ENCODE peak calls at places on chromosomes 6 and 20, in four cellular contexts. One of them, this sample, is unnamed.

GRCh38 chr6:158939255-158940170 is 60.5 kb downstream of the RSPH3 start:
- DNase-seq in GM12865: no peak
- DNase-seq in PC-9: no peak
- DNase-seq in endothelial cell: no peak
- DNase-seq in this sample: no peak

GRCh38 chr6:138528137-138528536 is 28.8 kb upstream of the NHSL1 start:
- DNase-seq in GM12865: no peak
- DNase-seq in PC-9: no peak
- DNase-seq in endothelial cell: no peak
- DNase-seq in this sample: no peak

GRCh38 chr6:157089258-157089657 is 234.1 kb downstream of the TMEM242 start:
- DNase-seq in GM12865: no peak
- DNase-seq in PC-9: no peak
- DNase-seq in endothelial cell: peak
- DNase-seq in this sample: no peak

GRCh38 chr20:59630526-59630925 is 26.2 kb downstream of the PHACTR3 start:
- DNase-seq in GM12865: no peak
- DNase-seq in PC-9: no peak
- DNase-seq in endothelial cell: no peak
- DNase-seq in this sample: no peak

GRCh38 chr6:69796081-69796626 is 656 bp downstream of the LMBRD1 start:
- DNase-seq in GM12865: peak
- DNase-seq in PC-9: peak
- DNase-seq in endothelial cell: no peak
- DNase-seq in this sample: peak

GRCh38 chr20:18005170-18005989 is 36.6 kb downstream of the MGME1 start:
- DNase-seq in GM12865: peak
- DNase-seq in PC-9: peak
- DNase-seq in endothelial cell: no peak
- DNase-seq in this sample: no peak

GRCh38 chr20:40335437-40335836 is 353.6 kb downstream of the MAFB start:
- DNase-seq in GM12865: no peak
- DNase-seq in PC-9: no peak
- DNase-seq in endothelial cell: no peak
- DNase-seq in this sample: no peak

GRCh38 chr6:150272264-150272975 is 96.4 kb upstream of the IYD start:
- DNase-seq in GM12865: no peak
- DNase-seq in PC-9: no peak
- DNase-seq in endothelial cell: no peak
- DNase-seq in this sample: no peak

GRCh38 chr6:115272311-115272710 is 788.4 kb downstream of the FRK start:
- DNase-seq in GM12865: no peak
- DNase-seq in PC-9: no peak
- DNase-seq in endothelial cell: no peak
- DNase-seq in this sample: no peak

GRCh38 chr6:115271001-115271400 is 789.7 kb downstream of the FRK start:
- DNase-seq in GM12865: no peak
- DNase-seq in PC-9: no peak
- DNase-seq in endothelial cell: no peak
- DNase-seq in this sample: no peak

DNA sequence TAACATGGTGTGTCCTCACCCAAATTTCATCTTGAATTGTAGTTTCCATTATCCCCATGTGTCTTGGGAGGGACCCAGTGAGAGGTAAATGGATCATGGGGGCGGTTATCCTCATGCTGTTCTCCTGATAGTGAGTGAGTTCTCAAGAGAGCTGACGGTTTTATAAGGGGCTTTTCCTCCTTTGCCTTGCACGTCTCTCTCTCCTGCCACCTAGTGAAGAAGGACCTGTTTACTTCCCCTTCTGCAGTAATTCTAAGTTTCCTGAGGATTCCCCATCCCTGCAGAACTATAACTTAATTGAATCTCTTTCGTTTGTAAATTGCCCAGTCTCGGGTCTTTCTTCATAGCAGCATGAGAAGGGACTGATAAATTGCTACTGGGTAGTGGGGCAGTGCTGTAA is 789.3 kb downstream of the FRK start:
- DNase-seq in GM12865: no peak
- DNase-seq in PC-9: no peak
- DNase-seq in endothelial cell: no peak
- DNase-seq in this sample: no peak
- TF ChIP-seq CTCF in GM12865: no peak
- TF ChIP-seq CTCF in PC-9: peak
- TF ChIP-seq CTCF in endothelial cell: no peak
- TF ChIP-seq CTCF in this sample: peak

DNA sequence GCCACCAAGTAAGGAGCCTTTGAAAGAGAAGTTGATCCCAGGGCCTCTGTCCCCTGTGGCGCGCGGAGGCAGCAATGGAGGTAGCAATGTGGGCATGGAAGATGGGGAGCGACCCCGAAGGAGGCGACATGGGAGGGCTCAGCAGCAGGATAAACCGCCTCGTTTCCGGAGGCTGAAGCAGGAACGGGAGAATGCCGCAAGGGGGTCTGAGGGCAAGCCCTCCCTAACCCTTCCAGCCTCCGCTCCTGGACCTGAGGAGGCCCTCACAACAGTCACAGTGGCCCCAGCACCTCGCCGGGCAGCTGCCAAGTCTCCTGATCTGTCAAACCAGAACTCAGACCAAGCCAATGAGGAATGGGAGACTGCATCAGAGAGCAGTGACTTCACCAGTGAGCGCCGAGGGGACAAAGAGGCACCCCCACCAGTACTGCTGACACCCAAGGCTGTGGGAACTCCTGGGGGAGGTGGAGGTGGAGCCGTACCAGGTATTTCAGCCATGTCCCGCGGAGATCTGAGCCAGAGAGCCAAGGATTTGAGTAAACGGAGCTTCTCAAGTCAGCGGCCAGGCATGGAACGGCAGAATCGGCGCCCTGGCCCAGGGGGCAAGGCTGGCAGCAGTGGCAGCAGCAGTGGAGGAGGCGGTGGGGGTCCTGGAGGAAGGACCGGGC is 11.9 kb downstream of the PRRC2A start:
- DNase-seq in GM12865: no peak
- DNase-seq in PC-9: no peak
- DNase-seq in endothelial cell: no peak
- DNase-seq in this sample: no peak
- TF ChIP-seq CTCF in GM12865: no peak
- TF ChIP-seq CTCF in PC-9: no peak
- TF ChIP-seq CTCF in endothelial cell: no peak
- TF ChIP-seq CTCF in this sample: no peak

GRCh38 chr6:111482959-111483735 is at the start of gene REV3L:
- DNase-seq in GM12865: peak
- DNase-seq in PC-9: peak
- DNase-seq in endothelial cell: peak
- DNase-seq in this sample: peak
- TF ChIP-seq CTCF in GM12865: no peak
- TF ChIP-seq CTCF in PC-9: no peak
- TF ChIP-seq CTCF in endothelial cell: no peak
- TF ChIP-seq CTCF in this sample: no peak

GRCh38 chr6:22717906-22718305 is 148.5 kb downstream of the HDGFL1 start:
- DNase-seq in GM12865: no peak
- DNase-seq in PC-9: no peak
- DNase-seq in endothelial cell: no peak
- DNase-seq in this sample: no peak
- TF ChIP-seq CTCF in GM12865: no peak
- TF ChIP-seq CTCF in PC-9: no peak
- TF ChIP-seq CTCF in endothelial cell: no peak
- TF ChIP-seq CTCF in this sample: no peak

DNA sequence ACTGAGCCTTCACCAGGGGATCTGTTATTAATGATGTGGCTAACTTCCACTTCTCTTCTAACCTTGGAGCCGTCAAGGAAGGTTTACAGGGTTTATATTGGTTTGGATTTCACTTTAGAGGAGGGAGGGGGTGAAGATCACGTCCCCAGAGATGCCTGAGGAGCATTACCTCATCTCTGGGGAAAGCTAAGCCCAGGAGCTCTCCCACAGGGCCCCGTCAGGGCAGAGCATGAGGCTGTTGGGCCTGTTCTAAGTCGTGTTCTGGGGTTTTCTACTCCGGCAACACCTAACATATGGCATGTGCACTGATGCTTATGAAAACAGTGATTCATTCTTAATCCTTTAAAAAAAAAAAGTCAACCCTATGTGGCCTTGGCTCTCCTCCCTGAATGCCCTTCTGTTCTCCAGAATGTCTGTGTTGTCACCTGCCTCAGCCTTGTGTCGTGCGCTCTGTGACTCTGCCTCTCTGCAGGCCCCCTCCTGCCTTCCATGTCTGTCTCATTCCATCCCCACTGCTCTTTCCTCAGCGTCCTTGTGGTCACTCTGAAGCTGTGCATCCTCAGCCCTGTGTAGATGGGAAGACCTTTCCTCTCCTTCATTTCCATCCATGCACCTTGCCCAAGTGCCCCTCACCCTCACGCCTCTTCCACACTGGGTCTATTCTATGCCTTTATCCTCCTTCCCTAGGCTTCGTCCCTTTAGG is 97.4 kb upstream of the JARID2 start:
- DNase-seq in GM12865: peak
- DNase-seq in PC-9: peak
- DNase-seq in endothelial cell: no peak
- DNase-seq in this sample: peak
- TF ChIP-seq CTCF in GM12865: no peak
- TF ChIP-seq CTCF in PC-9: no peak
- TF ChIP-seq CTCF in endothelial cell: no peak
- TF ChIP-seq CTCF in this sample: peak

DNA sequence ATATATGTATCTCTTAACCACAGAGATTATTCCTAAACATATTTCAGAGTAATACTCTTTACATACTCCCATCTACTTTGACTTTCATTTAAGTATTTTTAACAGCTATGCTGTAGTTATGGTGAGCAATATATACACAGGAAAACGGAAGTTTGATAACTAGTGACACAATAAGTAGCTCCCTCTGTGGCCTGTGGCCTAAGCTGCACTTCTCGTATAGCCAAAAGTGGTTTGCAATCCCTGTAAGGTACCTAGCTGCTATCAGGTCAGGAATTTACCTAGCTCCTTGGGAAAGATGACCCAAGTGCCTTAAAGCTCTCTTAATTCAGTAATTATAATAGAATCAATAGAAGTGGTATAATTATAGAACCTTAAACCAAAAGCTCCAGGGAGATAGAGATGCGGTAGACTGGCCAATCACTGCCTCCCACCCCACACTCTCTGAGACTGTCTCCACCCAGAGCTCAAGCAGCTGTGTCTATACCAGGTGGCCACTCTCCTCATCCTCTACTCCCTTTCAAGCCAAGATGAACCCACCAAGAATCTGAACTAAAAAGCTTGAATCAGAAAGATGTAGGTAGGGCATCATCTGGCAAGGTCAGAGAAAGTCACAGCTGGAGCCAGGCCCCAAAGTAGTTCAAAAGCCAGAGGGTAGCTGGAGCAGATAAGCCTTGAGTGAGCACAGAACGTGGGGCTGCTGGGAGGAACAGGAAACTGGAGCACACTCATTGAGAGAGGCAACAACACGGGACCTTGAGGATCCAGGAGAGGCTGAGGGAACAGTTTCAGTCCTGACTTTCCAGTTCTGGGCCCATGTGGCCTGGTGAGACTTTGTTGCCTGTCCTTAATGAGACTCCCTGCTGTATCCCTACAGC is 84.9 kb upstream of the ASF1A start:
- DNase-seq in GM12865: peak
- DNase-seq in PC-9: no peak
- DNase-seq in endothelial cell: no peak
- DNase-seq in this sample: no peak
- TF ChIP-seq CTCF in GM12865: no peak
- TF ChIP-seq CTCF in PC-9: no peak
- TF ChIP-seq CTCF in endothelial cell: no peak
- TF ChIP-seq CTCF in this sample: no peak